ENCODE peak calls at places on chromosomes 4 and X, in eight cellular contexts. R, K, P, C, B, D, J and S are unnamed samples.

GRCh38 chr4:80142396-80143304 is 54.7 kb upstream of the PRDM8 start:
- DNase-seq in C (no peak), J (no peak), B (no peak), P (no peak), K (no peak), D (no peak), R (no peak), S (peak; percentile 22)

GRCh38 chr4:24810016-24810415 is 14.6 kb downstream of the SOD3 start:
- DNase-seq in P (no peak), J (no peak), R (no peak), D (no peak), B (no peak), C (no peak), K (no peak), S (no peak)

GRCh38 chrX:74606799-74607198 is 7.6 kb downstream of the RLIM start:
- DNase-seq in C (no peak), J (no peak), D (no peak), B (no peak), R (no peak), K (no peak), P (no peak), S (no peak)

GRCh38 chrX:10548681-10549080 is 71.7 kb downstream of the MID1 start:
- DNase-seq in C (no peak), P (no peak), K (no peak), R (no peak), D (no peak), B (no peak), J (no peak), S (no peak)

GRCh38 chr4:20544645-20545044 is 155.6 kb upstream of the PACRGL start:
- DNase-seq in D (no peak), K (no peak), J (peak; percentile 26), B (no peak), P (no peak), C (peak; percentile 44), R (no peak), S (no peak)

GRCh38 chrX:42519666-42520231 is 258.2 kb downstream of the PPP1R2C start:
- DNase-seq in K (peak; percentile 30), C (no peak), B (no peak), R (no peak), D (no peak), P (no peak), J (no peak), S (no peak)

GRCh38 chr4:27112587-27112986 is 251.9 kb downstream of the STIM2 start:
- DNase-seq in R (no peak), K (no peak), J (no peak), D (no peak), P (no peak), B (no peak), C (no peak), S (no peak)

GRCh38 chrX:150361777-150362351 is 1.3 kb upstream of the MAMLD1 start:
- DNase-seq in D (no peak), C (peak; percentile 40), P (no peak), B (peak; percentile 35), J (no peak), K (no peak), R (peak; percentile 9), S (no peak)

GRCh38 chrX:111119341-111119740 is 23.4 kb downstream of the PAK3 start:
- DNase-seq in J (no peak), R (no peak), P (no peak), D (no peak), B (no peak), C (no peak), K (no peak), S (no peak)

GRCh38 chrX:72470111-72470510 is 102.5 kb downstream of the HDAC8 start:
- DNase-seq in K (no peak), D (no peak), C (no peak), R (no peak), B (no peak), J (no peak), P (no peak), S (no peak)

GRCh38 chr4:178823673-178824072 is 1381.4 kb upstream of the AGA start:
- DNase-seq in R (no peak), D (no peak), P (no peak), C (no peak), B (no peak), K (no peak), J (no peak), S (no peak)

GRCh38 chr4:127667772-127668171 is 35.0 kb downstream of the INTU start:
- DNase-seq in C (no peak), J (no peak), D (no peak), R (no peak), P (no peak), K (no peak), B (no peak), S (no peak)
- H3K27ac ChIP-seq in C (no peak overlapping the region), J (no peak overlapping the region), D (no peak overlapping the region), R (no peak overlapping the region), P (no peak overlapping the region), K (no peak overlapping the region), B (no peak overlapping the region), S (no peak overlapping the region)

DNA sequence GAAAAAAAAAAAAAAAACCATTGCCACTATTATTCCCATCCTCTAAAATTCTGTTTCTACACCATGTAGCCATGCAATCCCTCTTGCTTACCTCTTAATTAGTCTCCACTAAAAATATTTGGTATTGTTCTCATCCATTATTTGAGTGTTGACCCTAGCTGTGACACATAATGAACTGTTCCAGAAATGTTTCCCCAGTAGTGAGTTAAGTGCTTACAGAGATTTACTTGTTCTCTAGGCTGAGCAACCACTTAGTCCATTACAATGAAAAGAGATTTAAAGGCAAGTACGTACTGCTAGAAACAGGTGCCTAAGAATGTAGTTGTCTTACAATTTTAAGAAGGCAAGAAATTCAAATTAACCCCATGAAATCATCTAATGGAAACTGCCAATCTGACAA is 112.7 kb upstream of the PTPN13 start:
- DNase-seq in B (no peak), R (no peak), C (no peak), P (no peak), J (peak; percentile 72), K (no peak), D (no peak), S (no peak)
- H3K27ac ChIP-seq in B (no peak overlapping the region), R (no peak overlapping the region), C (no peak overlapping the region), P (no peak overlapping the region), J (peak overlapping the region; percentile 87), K (no peak overlapping the region), D (no peak overlapping the region), S (no peak overlapping the region)

DNA sequence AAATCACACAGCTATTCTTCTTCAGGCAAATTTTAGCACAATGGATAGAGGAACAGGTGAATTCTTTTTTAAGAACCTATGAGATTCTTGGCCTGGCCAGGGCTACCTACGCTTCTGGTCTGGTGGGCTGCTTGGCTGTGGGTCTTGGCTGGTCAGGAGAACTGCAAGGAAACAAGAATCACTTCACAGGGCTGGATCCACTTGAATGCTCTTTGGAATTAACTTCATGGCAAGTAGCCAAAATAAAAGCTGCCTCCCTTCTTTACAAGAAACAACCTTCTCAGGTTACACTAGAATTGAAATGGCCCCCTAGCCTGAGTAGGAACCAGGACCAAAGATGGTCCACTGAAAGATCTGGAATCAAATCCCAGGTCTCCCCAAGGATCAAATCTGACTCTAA is 519.1 kb downstream of the IQCM start:
- DNase-seq in K (no peak), R (no peak), D (no peak), B (no peak), C (no peak), P (no peak), J (no peak), S (no peak)
- H3K27ac ChIP-seq in K (no peak overlapping the region), R (no peak overlapping the region), D (no peak overlapping the region), B (no peak overlapping the region), C (no peak overlapping the region), P (no peak overlapping the region), J (no peak overlapping the region), S (no peak overlapping the region)

GRCh38 chr4:173399016-173399415 is at the start of gene SCRG1:
- DNase-seq in C (no peak), J (peak; percentile 39), B (no peak), D (no peak), P (peak; percentile 16), R (no peak), K (no peak), S (no peak)
- H3K27ac ChIP-seq in C (peak within 1 kb of the TSS; percentile 47), J (no peak within 1 kb of the TSS), B (no peak within 1 kb of the TSS), D (no peak within 1 kb of the TSS), P (peak within 1 kb of the TSS; percentile 47), R (no peak within 1 kb of the TSS), K (no peak within 1 kb of the TSS), S (no peak within 1 kb of the TSS)

DNA sequence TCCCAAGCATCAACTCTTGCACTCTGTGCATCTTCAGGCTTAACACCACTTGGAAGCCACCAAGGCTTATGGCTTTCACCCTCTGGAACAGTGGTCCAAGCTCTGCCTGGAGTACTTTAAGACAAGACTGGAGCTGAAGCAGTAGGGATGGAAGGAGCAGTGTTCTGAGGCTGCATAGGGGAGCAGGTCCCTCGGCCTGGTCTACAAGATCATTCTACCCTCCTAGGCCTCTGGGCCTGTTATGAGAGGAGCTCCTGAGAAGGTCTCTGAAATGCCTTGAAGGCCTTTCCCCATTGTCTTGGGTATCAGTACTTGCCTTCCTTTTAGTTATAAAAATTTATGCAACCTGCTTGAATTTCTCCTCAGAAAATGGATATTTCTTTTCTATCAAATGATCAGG is 286.7 kb downstream of the CPXCR1 start:
- DNase-seq in C (no peak), P (no peak), K (no peak), D (no peak), B (no peak), R (no peak), J (no peak), S (no peak)
- H3K27ac ChIP-seq in C (no peak overlapping the region), P (no peak overlapping the region), K (no peak overlapping the region), D (no peak overlapping the region), B (no peak overlapping the region), R (no peak overlapping the region), J (no peak overlapping the region), S (no peak overlapping the region)